ENCODE peak calls at places on chromosomes 16 and 17, in seven cellular contexts. P is T-helper 17 cell, L is head of caudate nucleus, K is HS-5, J is mammary epithelial cell, M is cardiac fibroblast, D is NCI-H1105. N is an unnamed sample.

GRCh38 chr16:3459401-3460090 is 16.1 kb downstream of the NAA60 start:
- DNase-seq in P (no peak), L (no peak), K (no peak), J (no peak), M (no peak), D (no peak), N (no peak)

GRCh38 chr16:89922477-89922883 is 662 bp upstream of the TUBB3 start:
- DNase-seq in P (no peak), L (peak; percentile 40), K (peak; percentile 56), J (peak; percentile 78), M (peak; percentile 93), D (peak; percentile 4), N (peak; percentile 61)

GRCh38 chr16:86545927-86546637 is 9.0 kb downstream of the MTHFSD start:
- DNase-seq in P (no peak), L (no peak), K (no peak), J (no peak), M (no peak), D (no peak), N (no peak)

GRCh38 chr17:17551361-17551760 is 40.1 kb downstream of the PEMT start:
- DNase-seq in P (no peak), L (no peak), K (no peak), J (no peak), M (peak; percentile 47), D (no peak), N (no peak)

GRCh38 chr17:7717756-7718350 is 309 bp downstream of the DNAH2 start:
- DNase-seq in P (no peak), L (peak; percentile 69), K (no peak), J (no peak), M (no peak), D (peak; percentile 34), N (no peak)

GRCh38 chr16:17397499-17397891 is 73.3 kb downstream of the XYLT1 start:
- DNase-seq in P (peak; percentile 29), L (no peak), K (no peak), J (no peak), M (peak; percentile 50), D (peak; percentile 57), N (no peak)

GRCh38 chr17:68101992-68102758 is 66.6 kb downstream of the KPNA2 start:
- DNase-seq in P (no peak), L (no peak), K (no peak), J (peak; percentile 26), M (no peak), D (peak; percentile 1), N (no peak)

GRCh38 chr17:49779730-49780220 is 8.7 kb upstream of the KAT7 start:
- DNase-seq in P (no peak), L (no peak), K (peak; percentile 79), J (peak; percentile 81), M (peak; percentile 86), D (no peak), N (no peak)

GRCh38 chr16:86575754-86576557 is 2.4 kb upstream of the FOXL1 start:
- DNase-seq in P (peak; percentile 23), L (no peak), K (no peak), J (peak; percentile 92), M (peak; percentile 93), D (peak; percentile 77), N (peak; percentile 83)